ENCODE peak calls at places on chromosomes 2 and 18, in nine cellular contexts. R, G, F, H, Y, T, B, L and N are unnamed samples.

GRCh38 chr18:29608982-29609381 is 1432.1 kb upstream of the CDH2 start:
- DNase-seq in R (no peak), G (no peak), F (no peak), H (no peak), Y (no peak), T (no peak), B (no peak), L (no peak), N (no peak)

GRCh38 chr2:10905006-10905871 is 6.5 kb upstream of the KCNF1 start:
- DNase-seq in R (no peak), G (no peak), F (no peak), H (no peak), Y (no peak), T (no peak), B (no peak), L (no peak), N (no peak)

GRCh38 chr18:13246591-13246990 is 28.0 kb downstream of the LDLRAD4 start:
- DNase-seq in R (no peak), G (no peak), F (no peak), H (no peak), Y (no peak), T (no peak), B (no peak), L (no peak), N (no peak)

GRCh38 chr2:105454801-105455485 is 56.1 kb upstream of the FHL2 start:
- DNase-seq in R (peak; percentile 96), G (peak; percentile 71), F (peak; percentile 50), H (no peak), Y (peak; percentile 28), T (peak; percentile 33), B (peak; percentile 90), L (peak; percentile 89), N (no peak)

GRCh38 chr2:23940262-23940975 is at the start of gene UBXN2A:
- DNase-seq in R (peak; percentile 75), G (peak; percentile 83), F (peak; percentile 82), H (peak; percentile 82), Y (peak; percentile 58), T (peak; percentile 91), B (peak; percentile 79), L (peak; percentile 63), N (peak; percentile 70)

GRCh38 chr2:207617011-207617671 is 8.1 kb downstream of the METTL21A start:
- DNase-seq in R (peak; percentile 91), G (no peak), F (no peak), H (no peak), Y (no peak), T (no peak), B (peak; percentile 89), L (peak; percentile 90), N (no peak)

GRCh38 chr18:52936931-52937330 is 596.9 kb downstream of the DCC start:
- DNase-seq in R (peak; percentile 65), G (no peak), F (no peak), H (no peak), Y (no peak), T (no peak), B (peak; percentile 24), L (peak; percentile 35), N (no peak)

GRCh38 chr2:24040511-24040910 is 6.7 kb downstream of the WDCP start:
- DNase-seq in R (no peak), G (no peak), F (no peak), H (no peak), Y (no peak), T (no peak), B (no peak), L (no peak), N (no peak)

GRCh38 chr2:85710687-85711577 is 16.8 kb downstream of the GNLY start:
- DNase-seq in R (no peak), G (no peak), F (peak; percentile 81), H (peak; percentile 76), Y (no peak), T (no peak), B (peak; percentile 42), L (peak; percentile 42), N (peak; percentile 62)

GRCh38 chr18:61637319-61637718 is 255.5 kb downstream of the RNF152 start:
- DNase-seq in R (no peak), G (peak; percentile 75), F (no peak), H (no peak), Y (no peak), T (no peak), B (no peak), L (no peak), N (no peak)

GRCh38 chr2:217789736-217790181 is 213.0 kb downstream of the TNS1 start:
- DNase-seq in R (no peak), G (no peak), F (no peak), H (no peak), Y (no peak), T (no peak), B (no peak), L (no peak), N (peak; percentile 84)

GRCh38 chr2:47218066-47218581 is 63.0 kb upstream of the STPG4 start:
- DNase-seq in R (no peak), G (peak; percentile 80), F (no peak), H (no peak), Y (no peak), T (no peak), B (no peak), L (no peak), N (no peak)

GRCh38 chr2:1856922-1857321 is 112.6 kb upstream of the PXDN start:
- DNase-seq in R (peak; percentile 25), G (no peak), F (no peak), H (no peak), Y (no peak), T (no peak), B (peak; percentile 70), L (peak; percentile 61), N (no peak)

GRCh38 chr2:150485114-150485870 is 2.2 kb downstream of the RND3 start:
- DNase-seq in R (peak; percentile 79), G (peak; percentile 93), F (peak; percentile 70), H (peak; percentile 79), Y (peak; percentile 45), T (peak; percentile 36), B (peak; percentile 73), L (peak; percentile 61), N (peak; percentile 22)
- TF ChIP-seq CTCF in R (peak; percentile 46), G (no peak), F (no peak), H (no peak), Y (peak; percentile 20), T (peak; percentile 9), B (no peak), L (no peak), N (peak; percentile 12)

GRCh38 chr2:174627216-174627615 is 29.6 kb upstream of the WIPF1 start:
- DNase-seq in R (no peak), G (no peak), F (no peak), H (no peak), Y (no peak), T (no peak), B (no peak), L (no peak), N (no peak)

GRCh38 chr2:174623106-174623680 is 25.6 kb upstream of the WIPF1 start:
- DNase-seq in R (no peak), G (no peak), F (no peak), H (no peak), Y (no peak), T (no peak), B (no peak), L (no peak), N (no peak)

GRCh38 chr2:174625031-174625430 is 27.4 kb upstream of the WIPF1 start:
- DNase-seq in R (no peak), G (no peak), F (no peak), H (no peak), Y (no peak), T (no peak), B (no peak), L (no peak), N (no peak)

GRCh38 chr2:174621323-174621722 is 23.7 kb upstream of the WIPF1 start:
- DNase-seq in R (no peak), G (no peak), F (no peak), H (no peak), Y (no peak), T (no peak), B (no peak), L (no peak), N (no peak)

GRCh38 chr2:174623690-174624089 is 26.1 kb upstream of the WIPF1 start:
- DNase-seq in R (no peak), G (no peak), F (no peak), H (no peak), Y (no peak), T (no peak), B (no peak), L (no peak), N (no peak)
- H3K4me3 ChIP-seq in R (no peak overlapping the region), G (no peak overlapping the region), F (no peak overlapping the region), H (no peak overlapping the region), Y (no peak overlapping the region), T (no peak overlapping the region), B (no peak overlapping the region), L (no peak overlapping the region), N (no peak overlapping the region)

GRCh38 chr18:33673689-33674088 is 95.7 kb downstream of the ASXL3 start:
- DNase-seq in R (no peak), G (no peak), F (no peak), H (no peak), Y (no peak), T (no peak), B (no peak), L (no peak), N (no peak)
- TF ChIP-seq CTCF in R (no peak), G (no peak), F (no peak), H (no peak), Y (no peak), T (no peak), B (no peak), L (no peak), N (no peak)

GRCh38 chr2:74498500-74499268 is 719 bp downstream of the LBX2 start:
- DNase-seq in R (peak; percentile 22), G (peak; percentile 49), F (no peak), H (no peak), Y (no peak), T (peak; percentile 46), B (no peak), L (no peak), N (no peak)
- H3K4me3 ChIP-seq in R (peak overlapping the region; percentile 17), G (no peak overlapping the region), F (no peak overlapping the region), H (peak overlapping the region; percentile 42), Y (peak overlapping the region; percentile 22), T (peak overlapping the region; percentile 43), B (peak overlapping the region; percentile 49), L (peak overlapping the region; percentile 5), N (peak overlapping the region; percentile 44)